ENCODE peak calls at places on chromosomes 6 and 20, in five cellular contexts. U is IMR-90, O is COR-L47, B is memory B cell, Q is mesothelial cell of epicardium. K is an unnamed sample.

GRCh38 chr6:42962502-42963178 is 2.1 kb downstream of the GNMT start:
- DNase-seq in U (no peak), O (no peak), B (no peak), Q (no peak), K (no peak)

GRCh38 chr20:18005990-18006364 is 37.2 kb downstream of the MGME1 start:
- DNase-seq in U (no peak), O (no peak), B (no peak), Q (no peak), K (no peak)

GRCh38 chr20:38874460-38875169 is 51.6 kb upstream of the FAM83D start:
- DNase-seq in U (no peak), O (no peak), B (no peak), Q (no peak), K (no peak)

GRCh38 chr6:31402324-31403282 is 792 bp upstream of the MICA start:
- DNase-seq in U (no peak), O (no peak), B (no peak), Q (no peak), K (no peak)

GRCh38 chr20:62876441-62876825 is 14.8 kb upstream of the TCFL5 start:
- DNase-seq in U (no peak), O (no peak), B (no peak), Q (no peak), K (no peak)

GRCh38 chr6:100230976-100231316 is 233.8 kb downstream of the SIM1 start:
- DNase-seq in U (peak), O (no peak), B (no peak), Q (no peak), K (no peak)

GRCh38 chr20:44354979-44355502 is 458 bp upstream of the HNF4A start:
- DNase-seq in U (no peak), O (no peak), B (no peak), Q (no peak), K (no peak)

GRCh38 chr6:100173211-100173610 is 179.2 kb upstream of the MCHR2 start:
- DNase-seq in U (no peak), O (no peak), B (no peak), Q (no peak), K (no peak)

GRCh38 chr6:143482593-143482992 is 28.9 kb downstream of the FUCA2 start:
- DNase-seq in U (peak), O (no peak), B (no peak), Q (no peak), K (no peak)

GRCh38 chr6:155388546-155388945 is 67.1 kb downstream of the NOX3 start:
- DNase-seq in U (peak), O (no peak), B (no peak), Q (no peak), K (no peak)

GRCh38 chr6:145372671-145373123 is 362.6 kb downstream of the EPM2A start:
- DNase-seq in U (peak), O (no peak), B (no peak), Q (no peak), K (no peak)

GRCh38 chr6:1942834-1943233 is 302.6 kb downstream of the GMDS start:
- DNase-seq in U (no peak), O (no peak), B (no peak), Q (no peak), K (no peak)

GRCh38 chr6:79403525-79403924 is 133.7 kb downstream of the LCA5 start:
- DNase-seq in U (no peak), O (no peak), B (no peak), Q (no peak), K (no peak)

GRCh38 chr6:104625536-104625935 is 234.2 kb downstream of the HACE1 start:
- DNase-seq in U (peak), O (no peak), B (no peak), Q (no peak), K (no peak)

GRCh38 chr6:158655569-158656450 is 6.0 kb downstream of the SYTL3 start:
- DNase-seq in U (peak), O (no peak), B (no peak), Q (no peak), K (no peak)

GRCh38 chr20:36579996-36580545 is 6.7 kb downstream of the TGIF2 start:
- DNase-seq in U (peak), O (no peak), B (no peak), Q (no peak), K (peak)

GRCh38 chr6:7851780-7852179 is 58.8 kb downstream of the TXNDC5 start:
- DNase-seq in U (no peak), O (no peak), B (no peak), Q (no peak), K (no peak)

GRCh38 chr20:49140411-49140810 is 47.7 kb downstream of the STAU1 start:
- DNase-seq in U (no peak), O (no peak), B (no peak), Q (no peak), K (no peak)

K was measured in COLO829.